ENCODE peak calls at places on chromosomes 3 and 15, in six cellular contexts. T, V, L, P, U and G are unnamed samples.

GRCh38 chr3:80113331-80113730 is 345.5 kb upstream of the ROBO1 start:
- ATAC-seq in T (no peak), V (no peak), L (no peak), P (no peak), U (no peak), G (no peak)

GRCh38 chr3:196624008-196624790 is 15.3 kb upstream of the NRROS start:
- ATAC-seq in T (peak), V (no peak), L (peak), P (peak), U (peak), G (peak)

GRCh38 chr15:68416158-68416535 is 15.8 kb downstream of the ITGA11 start:
- ATAC-seq in T (no peak), V (no peak), L (no peak), P (no peak), U (no peak), G (no peak)

GRCh38 chr3:111548756-111549155 is 6.8 kb downstream of the CD96 start:
- ATAC-seq in T (no peak), V (no peak), L (no peak), P (no peak), U (no peak), G (no peak)

GRCh38 chr3:58683001-58683845 is 16.6 kb upstream of the FAM3D start:
- ATAC-seq in T (no peak), V (peak), L (no peak), P (no peak), U (no peak), G (no peak)

GRCh38 chr3:37458162-37458895 is 283.9 kb upstream of the LRRFIP2 start:
- ATAC-seq in T (no peak), V (peak), L (peak), P (peak), U (peak), G (peak)

GRCh38 chr3:52830535-52831258 is at the start of gene ITIH4:
- ATAC-seq in T (peak), V (no peak), L (no peak), P (no peak), U (no peak), G (no peak)

GRCh38 chr3:73254062-73254461 is 192.6 kb downstream of the EBLN2 start:
- ATAC-seq in T (no peak), V (no peak), L (no peak), P (no peak), U (no peak), G (no peak)

GRCh38 chr15:67743558-67743957 is 81.8 kb upstream of the SKOR1 start:
- ATAC-seq in T (no peak), V (no peak), L (no peak), P (no peak), U (no peak), G (no peak)

GRCh38 chr3:14946749-14947104 is 656 bp upstream of the NR2C2 start:
- ATAC-seq in T (no peak), V (no peak), L (no peak), P (no peak), U (no peak), G (no peak)